ENCODE peak calls at places on chromosomes 16 and 17, in ten cellular contexts. One of them, this sample, is unnamed.

GRCh38 chr17:8137645-8138342 is 13.9 kb upstream of the HES7 start:
- DNase-seq in central memory CD4-positive, alpha-beta T cell: no peak
- DNase-seq in neural crest cell: no peak
- DNase-seq in Karpas-422: no peak
- DNase-seq in WTC11: no peak
- DNase-seq in amniotic stem cell: no peak
- DNase-seq in NCI-H2029 treated with DMSO at 0.1 percent for 48 hours: no peak
- DNase-seq in naive thymus-derived CD4-positive, alpha-beta T cell: no peak
- DNase-seq in EH: peak; percentile 20
- DNase-seq in stimulated activated CD8-positive, alpha-beta memory T cell treated with anti-CD3 and anti-CD28 coated beads, Interleukin-7, amount 100 ng/mL, for 1 hour: no peak
- DNase-seq in this sample: no peak

GRCh38 chr16:83675136-83675535 is 132.6 kb upstream of the HSBP1 start:
- DNase-seq in stimulated activated CD8-positive, alpha-beta memory T cell treated with anti-CD3 and anti-CD28 coated beads, Interleukin-7, amount 100 ng/mL, for 1 hour: no peak
- DNase-seq in naive thymus-derived CD4-positive, alpha-beta T cell: no peak
- DNase-seq in WTC11: no peak
- DNase-seq in EH: peak; percentile 39
- DNase-seq in central memory CD4-positive, alpha-beta T cell: no peak
- DNase-seq in amniotic stem cell: no peak
- DNase-seq in Karpas-422: no peak
- DNase-seq in NCI-H2029 treated with DMSO at 0.1 percent for 48 hours: no peak
- DNase-seq in neural crest cell: no peak
- DNase-seq in this sample: no peak

GRCh38 chr17:82737981-82738877 is 2.8 kb downstream of the FN3K start:
- DNase-seq in stimulated activated CD8-positive, alpha-beta memory T cell treated with anti-CD3 and anti-CD28 coated beads, Interleukin-7, amount 100 ng/mL, for 1 hour: no peak
- DNase-seq in NCI-H2029 treated with DMSO at 0.1 percent for 48 hours: peak; percentile 68
- DNase-seq in central memory CD4-positive, alpha-beta T cell: no peak
- DNase-seq in neural crest cell: no peak
- DNase-seq in WTC11: no peak
- DNase-seq in Karpas-422: no peak
- DNase-seq in EH: no peak
- DNase-seq in amniotic stem cell: no peak
- DNase-seq in naive thymus-derived CD4-positive, alpha-beta T cell: no peak
- DNase-seq in this sample: peak; percentile 90

GRCh38 chr16:69927056-69927757 is 23.9 kb upstream of the CLEC18A start:
- DNase-seq in Karpas-422: no peak
- DNase-seq in naive thymus-derived CD4-positive, alpha-beta T cell: no peak
- DNase-seq in WTC11: no peak
- DNase-seq in neural crest cell: no peak
- DNase-seq in NCI-H2029 treated with DMSO at 0.1 percent for 48 hours: no peak
- DNase-seq in amniotic stem cell: no peak
- DNase-seq in stimulated activated CD8-positive, alpha-beta memory T cell treated with anti-CD3 and anti-CD28 coated beads, Interleukin-7, amount 100 ng/mL, for 1 hour: no peak
- DNase-seq in central memory CD4-positive, alpha-beta T cell: no peak
- DNase-seq in EH: peak; percentile 60
- DNase-seq in this sample: no peak

GRCh38 chr16:11986521-11987057 is 10.1 kb downstream of the SNX29 start:
- DNase-seq in WTC11: no peak
- DNase-seq in central memory CD4-positive, alpha-beta T cell: no peak
- DNase-seq in neural crest cell: no peak
- DNase-seq in EH: peak; percentile 52
- DNase-seq in stimulated activated CD8-positive, alpha-beta memory T cell treated with anti-CD3 and anti-CD28 coated beads, Interleukin-7, amount 100 ng/mL, for 1 hour: no peak
- DNase-seq in amniotic stem cell: no peak
- DNase-seq in Karpas-422: no peak
- DNase-seq in naive thymus-derived CD4-positive, alpha-beta T cell: no peak
- DNase-seq in NCI-H2029 treated with DMSO at 0.1 percent for 48 hours: no peak
- DNase-seq in this sample: no peak

GRCh38 chr16:85554791-85555548 is 58.2 kb upstream of the GSE1 start:
- DNase-seq in Karpas-422: peak; percentile 53
- DNase-seq in neural crest cell: no peak
- DNase-seq in amniotic stem cell: peak; percentile 38
- DNase-seq in NCI-H2029 treated with DMSO at 0.1 percent for 48 hours: no peak
- DNase-seq in central memory CD4-positive, alpha-beta T cell: peak; percentile 69
- DNase-seq in EH: peak; percentile 85
- DNase-seq in WTC11: no peak
- DNase-seq in naive thymus-derived CD4-positive, alpha-beta T cell: peak; percentile 52
- DNase-seq in stimulated activated CD8-positive, alpha-beta memory T cell treated with anti-CD3 and anti-CD28 coated beads, Interleukin-7, amount 100 ng/mL, for 1 hour: no peak
- DNase-seq in this sample: no peak

GRCh38 chr17:27817731-27818130 is 17.4 kb upstream of the NOS2 start:
- DNase-seq in Karpas-422: no peak
- DNase-seq in neural crest cell: no peak
- DNase-seq in naive thymus-derived CD4-positive, alpha-beta T cell: no peak
- DNase-seq in amniotic stem cell: no peak
- DNase-seq in central memory CD4-positive, alpha-beta T cell: no peak
- DNase-seq in NCI-H2029 treated with DMSO at 0.1 percent for 48 hours: no peak
- DNase-seq in WTC11: no peak
- DNase-seq in EH: peak; percentile 17
- DNase-seq in stimulated activated CD8-positive, alpha-beta memory T cell treated with anti-CD3 and anti-CD28 coated beads, Interleukin-7, amount 100 ng/mL, for 1 hour: no peak
- DNase-seq in this sample: no peak

GRCh38 chr17:8479431-8479947 is 43.8 kb downstream of the NDEL1 start:
- DNase-seq in Karpas-422: no peak
- DNase-seq in NCI-H2029 treated with DMSO at 0.1 percent for 48 hours: no peak
- DNase-seq in amniotic stem cell: no peak
- DNase-seq in stimulated activated CD8-positive, alpha-beta memory T cell treated with anti-CD3 and anti-CD28 coated beads, Interleukin-7, amount 100 ng/mL, for 1 hour: no peak
- DNase-seq in naive thymus-derived CD4-positive, alpha-beta T cell: no peak
- DNase-seq in WTC11: no peak
- DNase-seq in EH: peak; percentile 79
- DNase-seq in neural crest cell: no peak
- DNase-seq in central memory CD4-positive, alpha-beta T cell: no peak
- DNase-seq in this sample: peak; percentile 61

GRCh38 chr16:81427245-81427644 is 17.4 kb upstream of the CMIP start:
- DNase-seq in stimulated activated CD8-positive, alpha-beta memory T cell treated with anti-CD3 and anti-CD28 coated beads, Interleukin-7, amount 100 ng/mL, for 1 hour: no peak
- DNase-seq in naive thymus-derived CD4-positive, alpha-beta T cell: no peak
- DNase-seq in Karpas-422: no peak
- DNase-seq in NCI-H2029 treated with DMSO at 0.1 percent for 48 hours: no peak
- DNase-seq in EH: no peak
- DNase-seq in neural crest cell: no peak
- DNase-seq in amniotic stem cell: no peak
- DNase-seq in central memory CD4-positive, alpha-beta T cell: no peak
- DNase-seq in WTC11: no peak
- DNase-seq in this sample: no peak

GRCh38 chr17:65079489-65079900 is 23.0 kb upstream of the GNA13 start:
- DNase-seq in central memory CD4-positive, alpha-beta T cell: no peak
- DNase-seq in amniotic stem cell: no peak
- DNase-seq in naive thymus-derived CD4-positive, alpha-beta T cell: no peak
- DNase-seq in NCI-H2029 treated with DMSO at 0.1 percent for 48 hours: no peak
- DNase-seq in stimulated activated CD8-positive, alpha-beta memory T cell treated with anti-CD3 and anti-CD28 coated beads, Interleukin-7, amount 100 ng/mL, for 1 hour: no peak
- DNase-seq in neural crest cell: no peak
- DNase-seq in EH: peak; percentile 46
- DNase-seq in Karpas-422: no peak
- DNase-seq in WTC11: peak; percentile 19
- DNase-seq in this sample: peak; percentile 39

GRCh38 chr16:24906199-24906808 is 60.5 kb downstream of the SLC5A11 start:
- DNase-seq in stimulated activated CD8-positive, alpha-beta memory T cell treated with anti-CD3 and anti-CD28 coated beads, Interleukin-7, amount 100 ng/mL, for 1 hour: no peak
- DNase-seq in NCI-H2029 treated with DMSO at 0.1 percent for 48 hours: no peak
- DNase-seq in naive thymus-derived CD4-positive, alpha-beta T cell: no peak
- DNase-seq in neural crest cell: no peak
- DNase-seq in amniotic stem cell: no peak
- DNase-seq in central memory CD4-positive, alpha-beta T cell: no peak
- DNase-seq in Karpas-422: peak; percentile 73
- DNase-seq in EH: peak; percentile 41
- DNase-seq in WTC11: no peak
- DNase-seq in this sample: no peak

GRCh38 chr16:53207810-53208752 is 153.3 kb downstream of the CHD9 start:
- DNase-seq in amniotic stem cell: peak; percentile 50
- DNase-seq in WTC11: peak; percentile 29
- DNase-seq in stimulated activated CD8-positive, alpha-beta memory T cell treated with anti-CD3 and anti-CD28 coated beads, Interleukin-7, amount 100 ng/mL, for 1 hour: no peak
- DNase-seq in naive thymus-derived CD4-positive, alpha-beta T cell: peak; percentile 17
- DNase-seq in NCI-H2029 treated with DMSO at 0.1 percent for 48 hours: peak; percentile 76
- DNase-seq in neural crest cell: peak; percentile 53
- DNase-seq in Karpas-422: peak; percentile 94
- DNase-seq in EH: peak; percentile 88
- DNase-seq in central memory CD4-positive, alpha-beta T cell: no peak
- DNase-seq in this sample: peak; percentile 89

GRCh38 chr17:49822829-49823228 is 25.0 kb downstream of the TAC4 start:
- DNase-seq in stimulated activated CD8-positive, alpha-beta memory T cell treated with anti-CD3 and anti-CD28 coated beads, Interleukin-7, amount 100 ng/mL, for 1 hour: no peak
- DNase-seq in neural crest cell: no peak
- DNase-seq in naive thymus-derived CD4-positive, alpha-beta T cell: no peak
- DNase-seq in EH: no peak
- DNase-seq in WTC11: no peak
- DNase-seq in Karpas-422: no peak
- DNase-seq in amniotic stem cell: no peak
- DNase-seq in central memory CD4-positive, alpha-beta T cell: no peak
- DNase-seq in NCI-H2029 treated with DMSO at 0.1 percent for 48 hours: no peak
- DNase-seq in this sample: no peak

GRCh38 chr17:41919165-41919817 is 540 bp upstream of the ACLY start:
- DNase-seq in Karpas-422: no peak
- DNase-seq in central memory CD4-positive, alpha-beta T cell: no peak
- DNase-seq in stimulated activated CD8-positive, alpha-beta memory T cell treated with anti-CD3 and anti-CD28 coated beads, Interleukin-7, amount 100 ng/mL, for 1 hour: no peak
- DNase-seq in naive thymus-derived CD4-positive, alpha-beta T cell: no peak
- DNase-seq in amniotic stem cell: peak; percentile 66
- DNase-seq in neural crest cell: no peak
- DNase-seq in WTC11: peak; percentile 67
- DNase-seq in NCI-H2029 treated with DMSO at 0.1 percent for 48 hours: no peak
- DNase-seq in EH: no peak
- DNase-seq in this sample: no peak

This sample was measured in C1 segment of cervical spinal cord.